ENCODE peak calls at places on chromosomes 1 and 21, in five cellular contexts. U is neuronal stem cell; N is lower lobe of right lung; D is tibial nerve; K is CD8-positive, alpha-beta T cell. B is an unnamed sample. For H3K9me3 and H3K27me3, the result is how much of the 10 kb centered on the place peaks cover.

GRCh38 chr21:40531421-40531820 is 315.5 kb downstream of the DSCAM start:
- DNase-seq in U (no peak), N (no peak), D (no peak), K (no peak), B (no peak)

GRCh38 chr1:89200668-89201488 is 2.1 kb upstream of the GBP4 start:
- DNase-seq in U (no peak), N (no peak), D (no peak), K (no peak), B (no peak)

GRCh38 chr1:34162852-34163766 is 1.9 kb downstream of the CSMD2 start:
- DNase-seq in U (peak), N (peak), D (peak), K (no peak), B (peak)

GRCh38 chr1:153355445-153356071 is 2.1 kb upstream of the S100A9 start:
- DNase-seq in U (no peak), N (peak), D (no peak), K (peak), B (peak)

GRCh38 chr21:24023402-24023801 is 1583.9 kb downstream of the MRPL39 start:
- DNase-seq in U (no peak), N (no peak), D (no peak), K (no peak), B (peak)

GRCh38 chr1:198686069-198686728 is 47.4 kb downstream of the PTPRC start:
- DNase-seq in U (peak), N (no peak), D (no peak), K (no peak), B (no peak)

GRCh38 chr1:46181343-46182260 is 5.3 kb upstream of the P3R3URF start:
- DNase-seq in U (no peak), N (no peak), D (no peak), K (no peak), B (no peak)

GRCh38 chr1:44723064-44723463 is 7.9 kb downstream of the RNU5D-1 start:
- DNase-seq in U (no peak), N (no peak), D (no peak), K (peak), B (no peak)

GRCh38 chr1:99590578-99591209 is 55.2 kb upstream of the PALMD start:
- DNase-seq in U (no peak), N (no peak), D (no peak), K (no peak), B (peak)

GRCh38 chr1:242629396-242629795 is 104.9 kb upstream of the PLD5 start:
- DNase-seq in U (no peak), N (no peak), D (no peak), K (no peak), B (peak)

GRCh38 chr1:24702511-24703293 is 42.5 kb upstream of the CLIC4 start:
- DNase-seq in U (no peak), N (no peak), D (no peak), K (no peak), B (peak)

DNA sequence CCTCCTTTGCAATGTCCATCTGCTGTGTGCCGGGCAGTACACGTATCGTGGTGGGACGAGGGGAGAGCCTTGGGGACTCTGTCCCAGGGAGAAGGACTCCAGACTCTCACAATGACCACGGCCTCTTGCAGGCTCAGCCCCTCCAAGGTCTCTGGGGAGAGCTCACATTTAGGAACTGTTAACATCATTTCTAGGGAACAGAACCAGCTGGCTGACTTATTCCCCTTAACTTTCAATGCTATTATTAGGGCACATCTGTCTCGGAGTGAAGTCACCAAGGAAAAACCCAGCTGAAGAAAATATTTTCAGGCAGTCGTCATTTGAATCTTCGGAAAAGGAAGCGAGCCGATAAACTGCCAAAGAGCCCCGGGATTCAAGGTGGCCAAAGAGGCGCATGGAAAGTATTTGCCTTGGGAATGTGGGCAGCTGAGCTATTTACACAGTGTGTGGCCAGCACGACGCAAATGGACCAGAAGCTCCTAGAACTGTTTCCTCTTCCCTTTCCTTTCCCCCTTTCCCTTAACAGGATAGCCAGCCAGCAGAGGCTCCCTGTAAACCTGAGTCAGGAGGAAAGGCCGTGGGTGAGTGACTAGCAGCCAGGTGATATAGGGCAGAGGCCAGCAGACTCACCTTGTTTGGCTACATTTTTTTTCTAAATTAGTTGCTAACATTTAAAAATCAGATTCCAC is 74.5 kb downstream of the ITPKB start:
- DNase-seq in U (no peak), N (peak), D (peak), K (no peak), B (peak)
- H3K9me3 ChIP-seq in U (under half), N (under half), D (under half), K (under half), B (under half)

DNA sequence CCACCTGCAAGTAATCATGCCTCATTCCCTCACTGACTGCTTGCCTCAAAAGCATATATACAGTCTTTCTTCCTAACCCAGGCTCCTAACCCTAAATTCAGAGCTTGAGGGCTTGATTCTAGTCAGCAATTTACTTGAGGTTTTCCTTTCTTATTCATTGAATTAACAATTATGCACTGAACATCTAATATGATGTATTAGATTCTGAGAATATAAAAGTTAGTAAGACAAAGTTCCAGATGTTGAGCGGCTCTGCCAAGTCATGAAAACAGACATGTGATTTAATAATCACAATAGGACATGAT is 1.0 kb upstream of the AIM2 start:
- DNase-seq in U (no peak), N (no peak), D (no peak), K (no peak), B (no peak)
- H3K4me3 ChIP-seq in U (no peak), N (peak), D (no peak), K (no peak), B (no peak)

DNA sequence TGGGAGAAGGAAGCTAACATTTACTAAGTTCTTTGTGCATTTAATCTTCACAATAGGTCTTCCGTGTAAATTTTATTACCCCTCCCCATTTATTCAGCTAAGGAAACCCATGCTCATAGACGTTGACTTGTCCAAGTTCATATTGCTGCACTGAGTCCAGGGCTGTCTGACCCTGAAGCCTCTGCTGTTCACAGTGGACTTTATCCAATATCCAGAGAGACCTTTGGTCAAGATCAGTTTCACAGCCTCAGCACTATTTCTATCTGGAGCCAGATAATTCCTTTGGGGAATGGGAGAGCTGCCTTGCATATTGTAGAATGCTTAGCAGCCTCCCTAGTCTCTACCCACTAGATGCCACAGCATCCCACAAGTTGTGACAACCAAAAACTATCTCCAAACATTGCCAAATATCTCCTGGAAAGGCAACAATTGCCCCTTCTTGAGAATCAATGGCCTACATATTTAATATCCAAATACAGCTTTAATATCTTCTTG is 26.4 kb downstream of the ILDR2 start:
- DNase-seq in U (no peak), N (no peak), D (no peak), K (no peak), B (no peak)
- H3K27me3 ChIP-seq in U (under half), N (under half), D (under half), K (under half), B (under half)

DNA sequence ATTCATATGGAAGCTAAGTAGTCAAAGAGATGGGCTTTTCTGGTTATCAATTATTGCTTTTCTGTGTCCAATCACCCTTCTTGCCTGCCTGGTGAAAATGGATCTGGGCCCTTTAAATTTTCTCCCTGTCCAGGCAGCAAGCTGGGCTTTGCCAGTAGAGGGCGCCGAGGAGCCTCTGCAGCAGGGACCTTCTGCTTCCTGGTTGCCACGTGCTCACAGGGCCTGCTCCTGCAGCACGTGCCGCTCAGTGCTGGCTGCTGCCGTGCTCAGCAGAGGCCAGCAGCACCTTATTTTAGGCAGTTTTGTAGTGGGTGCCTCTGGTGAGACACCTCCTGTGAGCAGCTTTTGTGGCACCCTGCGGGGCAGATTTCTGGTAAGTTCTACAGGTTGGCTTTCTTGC is 4.0 kb downstream of the ACTL8 start:
- DNase-seq in U (no peak), N (peak), D (no peak), K (no peak), B (peak)
- H3K9me3 ChIP-seq in U (under half), N (under half), D (under half), K (under half), B (under half)

DNA sequence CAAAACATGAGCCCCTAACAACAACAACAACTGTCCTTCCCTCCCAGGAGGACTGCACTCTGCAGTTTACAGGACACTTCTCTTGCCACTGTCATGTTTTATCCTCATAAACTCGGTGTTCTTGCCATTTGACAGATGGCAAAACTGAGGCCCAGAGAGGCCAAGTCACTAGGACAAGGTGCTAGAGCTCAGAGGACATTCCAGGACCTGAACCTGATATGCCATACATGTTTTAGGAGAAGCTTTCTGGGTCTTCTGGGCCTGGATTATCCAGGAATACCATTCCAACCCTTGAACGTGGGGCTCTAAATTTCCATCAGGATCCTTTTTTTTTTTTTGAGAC is 19.4 kb upstream of the TENT5B start:
- DNase-seq in U (no peak), N (no peak), D (no peak), K (no peak), B (no peak)
- H3K4me3 ChIP-seq in U (no peak), N (peak), D (no peak), K (no peak), B (no peak)

GRCh38 chr1:36328713-36329112 is 5.3 kb upstream of the EVA1B start:
- DNase-seq in U (no peak), N (no peak), D (peak), K (no peak), B (no peak)
- H3K27me3 ChIP-seq in U (under half), N (under half), D (under half), K (under half), B (under half)

GRCh38 chr1:162011337-162012012 is 12.2 kb downstream of the OLFML2B start:
- DNase-seq in U (no peak), N (peak), D (no peak), K (no peak), B (peak)
- H3K9me3 ChIP-seq in U (under half), N (under half), D (under half), K (under half), B (under half)

GRCh38 chr1:230219174-230220067 is 152.4 kb downstream of the GALNT2 start:
- DNase-seq in U (no peak), N (no peak), D (no peak), K (no peak), B (no peak)

GRCh38 chr1:230215049-230215448 is 148.0 kb downstream of the GALNT2 start:
- DNase-seq in U (no peak), N (no peak), D (peak), K (no peak), B (no peak)

GRCh38 chr1:230218667-230219066 is 151.6 kb downstream of the GALNT2 start:
- DNase-seq in U (no peak), N (no peak), D (no peak), K (no peak), B (no peak)

GRCh38 chr1:230212405-230212936 is 145.4 kb downstream of the GALNT2 start:
- DNase-seq in U (no peak), N (no peak), D (no peak), K (no peak), B (no peak)

DNA sequence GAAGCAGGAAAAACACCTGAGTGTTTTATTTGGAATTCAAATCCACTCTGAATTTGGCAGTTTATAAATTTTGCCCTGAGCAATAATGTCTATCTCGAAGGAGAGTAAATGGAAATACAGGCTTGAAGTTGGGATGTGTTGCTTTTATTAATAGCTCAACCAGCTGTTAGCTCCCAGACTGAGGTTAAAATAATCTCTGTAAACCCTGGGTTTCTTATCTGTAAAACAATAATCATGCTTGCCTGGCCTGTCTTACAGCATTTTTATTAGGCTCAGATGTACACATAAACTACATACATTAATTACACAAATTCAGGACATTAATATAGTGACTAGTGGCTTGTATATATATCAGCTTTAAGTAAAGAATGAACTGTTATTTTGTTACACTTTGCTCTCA is 148.5 kb downstream of the GALNT2 start:
- DNase-seq in U (no peak), N (no peak), D (no peak), K (no peak), B (no peak)
- H3K4me3 ChIP-seq in U (no peak), N (no peak), D (no peak), K (no peak), B (no peak)

DNA sequence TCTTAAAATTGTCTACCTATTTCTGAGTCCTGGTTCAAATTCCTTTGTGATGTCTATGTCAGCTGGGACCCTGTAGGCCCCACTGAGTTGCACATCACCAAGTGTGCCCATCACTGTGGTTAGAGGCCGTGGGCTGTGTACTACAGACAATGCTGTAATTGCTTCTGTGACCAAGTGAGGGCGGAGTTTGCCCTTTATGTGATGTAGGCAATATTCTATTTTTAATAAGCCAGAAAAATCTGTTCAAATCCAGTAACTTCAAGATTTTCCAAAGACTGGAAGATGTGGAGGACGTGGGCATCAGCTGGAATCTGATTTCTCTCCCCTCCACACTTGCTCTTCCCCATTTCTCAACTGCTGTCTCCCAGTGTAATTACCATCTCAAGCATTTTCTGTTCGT is 215.4 kb downstream of the PBX1 start:
- DNase-seq in U (no peak), N (no peak), D (no peak), K (no peak), B (no peak)
- H3K27me3 ChIP-seq in U (under half), N (under half), D (under half), K (under half), B (under half)